ENCODE peak calls at places on chromosomes 12 and 14, in five cellular contexts. O is GM06990, D is pancreas, W is endothelial cell, N is A549. B is an unnamed sample.

GRCh38 chr14:83826838-83827237 is 1703.1 kb upstream of the FLRT2 start:
- DNase-seq in D (no peak), N (peak), W (no peak), O (no peak), B (no peak)

GRCh38 chr14:51458563-51458955 is 193.2 kb upstream of the FRMD6 start:
- DNase-seq in D (no peak), O (no peak), N (no peak), W (no peak), B (no peak)

GRCh38 chr12:49342066-49342913 is 4.4 kb upstream of the DNAJC22 start:
- DNase-seq in O (peak), D (peak), W (peak), N (peak), B (no peak)

GRCh38 chr12:64679487-64679983 is 69.2 kb downstream of the RASSF3 start:
- DNase-seq in W (no peak), N (peak), D (peak), O (no peak), B (no peak)

GRCh38 chr12:120821878-120822277 is 82.3 kb downstream of the SPPL3 start:
- DNase-seq in D (no peak), O (no peak), N (no peak), W (no peak), B (no peak)

GRCh38 chr12:75427491-75427890 is 36.6 kb downstream of the GLIPR1L2 start:
- DNase-seq in W (no peak), N (no peak), O (no peak), D (no peak), B (no peak)

GRCh38 chr12:116990971-116991966 is 80.5 kb downstream of the FBXW8 start:
- DNase-seq in N (no peak), D (no peak), W (no peak), O (no peak), B (no peak)

GRCh38 chr12:119730381-119730780 is 62.4 kb downstream of the PRKAB1 start:
- DNase-seq in D (no peak), N (no peak), O (no peak), W (no peak), B (no peak)

GRCh38 chr14:54364555-54365415 is 32.0 kb upstream of the CDKN3 start:
- DNase-seq in W (peak), D (peak), O (no peak), N (no peak), B (no peak)

GRCh38 chr14:83689265-83689664 is 1840.7 kb upstream of the FLRT2 start:
- DNase-seq in O (no peak), D (no peak), N (no peak), W (no peak), B (no peak)

GRCh38 chr14:67387195-67387594 is 24.8 kb downstream of the PLEK2 start:
- DNase-seq in W (no peak), O (no peak), N (no peak), D (no peak), B (no peak)

GRCh38 chr12:3753549-3754284 is 808 bp upstream of the CRACR2A start:
- DNase-seq in N (no peak), W (no peak), D (no peak), O (no peak), B (no peak)

GRCh38 chr12:29662737-29663323 is 120.9 kb downstream of the TMTC1 start:
- DNase-seq in N (no peak), O (no peak), W (no peak), D (no peak), B (no peak)

GRCh38 chr12:15996254-15996653 is 85.1 kb downstream of the DERA start:
- DNase-seq in W (no peak), N (peak), D (no peak), O (no peak), B (no peak)

GRCh38 chr14:33617154-33617553 is 333.7 kb downstream of the EGLN3 start:
- DNase-seq in N (no peak), W (no peak), O (no peak), D (no peak), B (no peak)

GRCh38 chr14:89849931-89850330 is 104.6 kb downstream of the EFCAB11 start:
- DNase-seq in D (no peak), W (no peak), N (no peak), O (no peak), B (no peak)

GRCh38 chr12:12976366-12976765 is 23.7 kb downstream of the HEBP1 start:
- DNase-seq in O (no peak), W (no peak), D (no peak), N (peak), B (no peak)

GRCh38 chr12:4628406-4628805 is 20.4 kb downstream of the AKAP3 start:
- DNase-seq in D (no peak), O (no peak), N (no peak), W (no peak), B (no peak)

GRCh38 chr12:92363295-92364146 is 217.9 kb upstream of the BTG1 start:
- DNase-seq in D (no peak), O (peak), W (no peak), N (no peak), B (no peak)

DNA sequence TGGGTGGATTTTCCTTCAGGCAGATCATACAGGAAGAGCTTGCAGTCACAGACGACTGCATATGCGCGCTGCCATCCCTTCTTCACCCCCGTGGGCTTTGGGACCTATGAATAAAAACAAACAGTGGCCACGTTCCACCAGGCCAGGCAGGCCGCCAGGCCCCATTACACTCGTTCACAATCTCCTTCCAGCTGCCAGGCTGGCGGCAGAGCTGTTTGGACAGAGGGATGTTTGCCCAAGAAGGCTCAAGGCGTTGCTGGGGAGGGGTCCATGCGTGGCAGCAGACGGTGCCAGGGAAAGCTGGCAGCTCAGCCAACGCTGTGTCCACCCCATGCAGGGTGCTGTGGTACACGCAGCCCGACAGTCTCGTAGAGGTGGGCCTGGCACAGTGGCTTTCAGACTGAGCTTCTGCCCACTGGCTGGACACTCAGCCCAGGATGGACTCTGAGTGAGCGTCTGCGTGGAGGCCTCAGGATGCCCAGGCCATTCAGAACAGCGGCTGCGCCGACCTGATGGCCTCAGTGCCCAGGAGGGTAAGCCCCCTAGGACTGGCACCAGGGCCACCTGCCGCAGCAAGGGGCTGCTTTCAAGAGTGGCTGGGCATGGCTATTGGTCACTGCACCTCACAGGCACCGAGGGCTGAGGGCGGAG is 27.5 kb downstream of the AMN start:
- DNase-seq in W (no peak), O (no peak), N (no peak), D (no peak), B (no peak)
- TF ChIP-seq CTCF in W (no peak), O (no peak), N (no peak), D (no peak), B (no peak)

GRCh38 chr12:122527478-122527944 is 462 bp downstream of the KNTC1 start:
- DNase-seq in W (no peak), N (peak), D (no peak), O (no peak), B (no peak)

GRCh38 chr12:122523846-122524718 is 2.7 kb downstream of the RSRC2 start:
- DNase-seq in O (no peak), W (no peak), N (no peak), D (no peak), B (no peak)

GRCh38 chr12:122528992-122529391 is 1.9 kb downstream of the KNTC1 start:
- DNase-seq in D (no peak), W (no peak), O (no peak), N (no peak), B (no peak)

GRCh38 chr12:122526683-122527477 is at the start of the genes KNTC1 and RSRC2:
- DNase-seq in N (peak), O (peak), D (peak), W (peak), B (peak)

GRCh38 chr12:122528582-122528981 is 1.5 kb downstream of the KNTC1 start:
- DNase-seq in D (no peak), N (no peak), W (no peak), O (no peak), B (no peak)
- TF ChIP-seq CTCF in D (no peak), N (no peak), W (no peak), O (no peak), B (no peak)

GRCh38 chr12:46111727-46112126 is 121.4 kb upstream of the SCAF11 start:
- DNase-seq in O (no peak), W (no peak), D (no peak), N (no peak), B (no peak)

GRCh38 chr12:46110220-46110700 is 119.9 kb upstream of the SCAF11 start:
- DNase-seq in N (no peak), W (no peak), D (peak), O (no peak), B (no peak)

GRCh38 chr12:46112364-46112763 is 122.0 kb upstream of the SCAF11 start:
- DNase-seq in O (no peak), N (no peak), W (no peak), D (no peak), B (no peak)

GRCh38 chr12:46109343-46110219 is 119.2 kb upstream of the SCAF11 start:
- DNase-seq in W (no peak), N (no peak), D (no peak), O (peak), B (no peak)

DNA sequence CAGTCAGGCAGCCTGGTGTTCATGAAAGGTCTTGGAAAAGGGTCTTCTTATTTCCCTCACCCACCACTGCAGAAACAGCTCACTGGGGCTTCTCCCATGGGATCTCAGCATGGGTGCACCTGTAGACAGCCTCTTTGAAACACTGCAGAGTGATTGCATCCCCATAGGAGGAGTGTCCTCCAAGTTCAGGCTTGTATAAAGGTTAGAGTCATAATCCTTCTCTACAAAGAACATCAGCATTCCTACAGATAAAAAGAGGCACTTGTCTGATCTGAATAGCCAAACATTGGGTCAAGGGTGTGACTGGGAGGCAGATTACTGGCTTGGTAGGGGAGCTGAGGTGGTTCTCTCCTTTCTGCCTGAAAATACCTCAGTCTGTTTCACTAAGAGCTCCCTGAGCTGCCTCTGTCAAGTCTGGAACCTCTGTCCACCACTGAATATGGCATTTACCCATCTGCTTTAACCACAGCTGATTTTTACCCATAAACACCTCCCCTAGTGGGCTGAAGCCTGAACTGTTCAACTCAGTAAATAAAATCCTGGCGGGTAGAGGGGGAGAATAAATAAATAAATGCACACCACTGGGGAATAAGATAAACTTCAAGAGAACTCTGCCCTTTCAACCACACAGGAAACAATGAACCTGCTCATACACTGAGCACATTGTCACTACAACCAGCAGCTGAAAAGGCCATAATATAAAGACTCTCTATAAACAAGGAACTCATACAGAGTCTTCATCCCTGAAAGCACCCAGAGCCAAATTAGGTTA is 120.7 kb upstream of the SCAF11 start:
- DNase-seq in O (peak), W (no peak), D (no peak), N (no peak), B (no peak)
- TF ChIP-seq CTCF in O (peak), W (peak), D (no peak), N (no peak), B (no peak)

GRCh38 chr12:73057428-73057827 is 785.3 kb downstream of the TRHDE start:
- DNase-seq in D (no peak), W (no peak), O (no peak), N (peak), B (no peak)
- TF ChIP-seq CTCF in D (no peak), W (no peak), O (no peak), N (no peak), B (no peak)

GRCh38 chr12:25959069-25959961 is 833 bp downstream of the RASSF8 start:
- DNase-seq in O (peak), D (peak), W (peak), N (peak), B (peak)
- TF ChIP-seq CTCF in O (no peak), D (no peak), W (no peak), N (no peak), B (no peak)

GRCh38 chr14:101559624-101560533 is 1.4 kb upstream of the DIO3 start:
- DNase-seq in W (peak), N (no peak), O (no peak), D (peak), B (no peak)
- TF ChIP-seq CTCF in W (no peak), N (no peak), O (no peak), D (no peak), B (no peak)

DNA sequence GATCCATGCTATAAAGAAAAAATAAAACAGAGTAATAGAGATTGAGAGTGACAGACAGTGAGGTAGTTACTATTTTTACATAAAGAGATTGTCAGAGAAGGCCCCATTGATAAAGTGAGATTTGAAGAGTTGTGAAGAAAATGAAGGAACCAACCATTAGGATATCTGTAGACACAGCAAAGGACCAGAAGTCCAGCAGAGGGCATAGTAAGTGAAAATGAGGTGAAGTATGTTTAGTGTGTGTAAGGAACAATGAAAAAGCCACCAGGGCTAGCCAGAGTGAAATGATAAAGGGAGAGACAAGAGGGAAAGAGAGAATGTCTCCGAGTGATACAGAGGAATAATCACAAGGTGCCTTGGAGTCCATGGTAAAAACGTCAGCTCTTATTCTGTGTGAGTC is 411.0 kb downstream of the NELL2 start:
- DNase-seq in N (peak), O (no peak), D (no peak), W (no peak), B (no peak)
- TF ChIP-seq CTCF in N (peak), O (peak), D (no peak), W (no peak), B (no peak)

GRCh38 chr12:118317729-118318128 is 55.0 kb downstream of the TAOK3 start:
- DNase-seq in N (no peak), O (no peak), W (no peak), D (no peak), B (no peak)

GRCh38 chr12:118311666-118312065 is 61.0 kb downstream of the TAOK3 start:
- DNase-seq in N (no peak), W (no peak), D (no peak), O (no peak), B (no peak)

GRCh38 chr12:118310320-118310719 is 62.4 kb downstream of the TAOK3 start:
- DNase-seq in N (no peak), D (no peak), O (no peak), W (no peak), B (no peak)

GRCh38 chr12:118315821-118316220 is 56.9 kb downstream of the TAOK3 start:
- DNase-seq in N (no peak), O (no peak), D (no peak), W (no peak), B (no peak)

GRCh38 chr12:118312578-118312977 is 60.1 kb downstream of the TAOK3 start:
- DNase-seq in O (peak), W (no peak), D (no peak), N (no peak), B (no peak)
- TF ChIP-seq CTCF in O (no peak), W (no peak), D (no peak), N (no peak), B (no peak)

DNA sequence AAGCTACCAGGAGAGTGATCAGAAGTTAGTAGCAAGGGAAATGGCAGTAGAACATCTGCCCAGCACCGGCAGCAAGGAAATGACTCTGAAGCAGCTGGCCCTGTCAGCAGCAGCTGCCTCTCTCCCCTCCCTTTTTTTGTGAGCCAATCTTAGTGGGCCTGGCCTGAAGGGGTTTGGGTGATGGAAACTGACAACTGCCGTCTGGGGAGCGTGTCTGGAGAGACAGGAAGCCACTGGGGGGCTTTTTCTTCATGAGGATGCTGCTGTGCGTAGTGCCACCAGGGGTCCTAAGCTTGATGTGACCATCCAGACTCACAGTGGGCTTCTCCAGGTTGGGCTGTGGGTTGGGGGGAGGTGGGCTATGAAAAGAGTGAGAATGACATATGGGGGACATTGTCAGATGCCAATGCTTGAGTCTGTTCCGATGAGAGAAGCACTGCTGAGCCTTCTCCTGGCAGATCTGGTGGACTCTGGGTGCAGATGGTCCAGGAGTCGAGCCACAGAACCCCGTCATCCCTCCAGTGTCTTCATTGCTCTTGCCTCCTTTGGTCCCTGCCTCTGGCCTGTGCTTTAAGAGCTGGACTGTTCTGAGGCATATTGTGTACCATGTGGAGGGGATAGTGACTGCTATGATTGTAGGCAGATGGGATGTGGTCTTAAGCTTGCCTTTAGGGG is 87.6 kb upstream of the HIF1A start:
- DNase-seq in D (no peak), W (peak), N (no peak), O (no peak), B (no peak)
- TF ChIP-seq CTCF in D (no peak), W (no peak), N (no peak), O (peak), B (no peak)